ENCODE peak calls at places on chromosomes 2 and 18, in six cellular contexts. K is activated CD8-positive, alpha-beta memory T cell treated with anti-CD3 and anti-CD28 coated beads, Interleukin-2, amount 50 U/mL, for 4 hours; U is IMR-90; Y is progenitor cell of endocrine pancreas; P is AG08395; V is B cell. I is an unnamed sample.
A peak's percentile ranks its signal among the peaks of the same experiment; 100 is the strongest.

GRCh38 chr2:55113976-55114564 is 63.8 kb upstream of the RTN4 start:
- DNase-seq in K (no peak), U (no peak), Y (no peak), P (no peak), V (no peak), I (no peak)

GRCh38 chr2:152347076-152347475 is 12.1 kb downstream of the FMNL2 start:
- DNase-seq in K (no peak), U (peak; percentile 74), Y (no peak), P (peak; percentile 66), V (no peak), I (no peak)

GRCh38 chr2:120809576-120810440 is 74.1 kb downstream of the GLI2 start:
- DNase-seq in K (no peak), U (peak; percentile 38), Y (no peak), P (no peak), V (no peak), I (no peak)

GRCh38 chr18:36095936-36096519 is 28.7 kb upstream of the RPRD1A start:
- DNase-seq in K (no peak), U (peak; percentile 85), Y (no peak), P (peak; percentile 63), V (peak; percentile 56), I (no peak)

GRCh38 chr2:37156071-37156856 is 516 bp downstream of the EIF2AK2 start:
- DNase-seq in K (peak; percentile 15), U (peak; percentile 42), Y (no peak), P (peak; percentile 61), V (no peak), I (peak; percentile 63)

GRCh38 chr2:148876190-148876588 is 1.2 kb downstream of the KIF5C start:
- DNase-seq in K (peak; percentile 20), U (no peak), Y (no peak), P (no peak), V (peak; percentile 35), I (no peak)

GRCh38 chr18:36829362-36830140 is 624 bp downstream of the KIAA1328 start:
- DNase-seq in K (no peak), U (peak; percentile 19), Y (no peak), P (peak; percentile 15), V (no peak), I (no peak)

GRCh38 chr2:230910546-230911135 is 14.4 kb downstream of the GPR55 start:
- DNase-seq in K (peak; percentile 8), U (no peak), Y (no peak), P (no peak), V (no peak), I (no peak)

GRCh38 chr2:85680707-85681353 is 12.8 kb upstream of the SFTPB start:
- DNase-seq in K (no peak), U (no peak), Y (no peak), P (no peak), V (no peak), I (no peak)

GRCh38 chr2:6919912-6920905 is 3.0 kb downstream of the RNF144A start:
- DNase-seq in K (no peak), U (no peak), Y (no peak), P (no peak), V (no peak), I (no peak)

GRCh38 chr18:31512203-31512764 is 14.3 kb downstream of the DSG2 start:
- DNase-seq in K (no peak), U (peak; percentile 71), Y (no peak), P (no peak), V (no peak), I (peak; percentile 81)

GRCh38 chr18:22167091-22167470 is 2.3 kb upstream of the GATA6 start:
- DNase-seq in K (no peak), U (no peak), Y (no peak), P (no peak), V (no peak), I (peak; percentile 67)

GRCh38 chr2:227655454-227655853 is 11.2 kb upstream of the SCYGR5 start:
- DNase-seq in K (no peak), U (peak; percentile 91), Y (no peak), P (peak; percentile 94), V (no peak), I (no peak)

GRCh38 chr2:204718607-204719006 is 173.3 kb downstream of the PARD3B start:
- DNase-seq in K (no peak), U (no peak), Y (no peak), P (no peak), V (no peak), I (no peak)

GRCh38 chr2:189179607-189179979 is at the start of gene COL5A2:
- DNase-seq in K (no peak), U (peak; percentile 91), Y (no peak), P (peak; percentile 78), V (no peak), I (no peak)

GRCh38 chr2:187055463-187055862 is 206.5 kb upstream of the ZSWIM2 start:
- DNase-seq in K (no peak), U (no peak), Y (no peak), P (no peak), V (no peak), I (no peak)

GRCh38 chr2:64442801-64443429 is 11.0 kb upstream of the LGALSL start:
- DNase-seq in K (no peak), U (no peak), Y (no peak), P (no peak), V (no peak), I (no peak)

GRCh38 chr18:22166070-22166972 is 3.1 kb upstream of the GATA6 start:
- DNase-seq in K (no peak), U (no peak), Y (no peak), P (no peak), V (no peak), I (no peak)

GRCh38 chr2:6917071-6917760 is at the start of gene RNF144A:
- DNase-seq in K (peak; percentile 75), U (peak; percentile 12), Y (peak; percentile 75), P (peak; percentile 85), V (peak; percentile 83), I (peak; percentile 46)

GRCh38 chr2:24360050-24360962 is at the start of gene ITSN2:
- DNase-seq in K (peak; percentile 80), U (peak; percentile 49), Y (peak; percentile 60), P (peak; percentile 81), V (peak; percentile 93), I (peak; percentile 79)

GRCh38 chr18:54127759-54128378 is 96.6 kb downstream of the MBD2 start:
- DNase-seq in K (no peak), U (peak; percentile 54), Y (no peak), P (peak; percentile 67), V (peak; percentile 6), I (no peak)

GRCh38 chr2:176892818-176893217 is 319.8 kb upstream of the HNRNPA3 start:
- DNase-seq in K (no peak), U (no peak), Y (no peak), P (no peak), V (no peak), I (no peak)

GRCh38 chr18:46213295-46213694 is 109.1 kb downstream of the HAUS1 start:
- DNase-seq in K (no peak), U (no peak), Y (no peak), P (peak; percentile 11), V (peak; percentile 29), I (no peak)

GRCh38 chr2:110906613-110907365 is 174.4 kb downstream of the ACOXL start:
- DNase-seq in K (no peak), U (no peak), Y (no peak), P (no peak), V (no peak), I (no peak)

GRCh38 chr2:5021148-5021547 is 671.0 kb upstream of the SOX11 start:
- DNase-seq in K (no peak), U (no peak), Y (no peak), P (no peak), V (no peak), I (no peak)

GRCh38 chr2:160375802-160376469 is 117.7 kb downstream of the RBMS1 start:
- DNase-seq in K (no peak), U (peak; percentile 69), Y (no peak), P (no peak), V (peak; percentile 25), I (no peak)

GRCh38 chr2:64259301-64259700 is 115.1 kb upstream of the PELI1 start:
- DNase-seq in K (no peak), U (no peak), Y (no peak), P (no peak), V (no peak), I (no peak)

GRCh38 chr2:43025709-43026290 is 200.6 kb downstream of the ZFP36L2 start:
- DNase-seq in K (no peak), U (no peak), Y (no peak), P (no peak), V (no peak), I (no peak)

GRCh38 chr18:21912339-21913239 is 172.0 kb downstream of the MIB1 start:
- DNase-seq in K (no peak), U (no peak), Y (no peak), P (no peak), V (no peak), I (no peak)

GRCh38 chr2:67797801-67798535 is 264.8 kb downstream of the C1D start:
- DNase-seq in K (no peak), U (peak; percentile 66), Y (no peak), P (peak; percentile 41), V (no peak), I (no peak)

GRCh38 chr2:65351234-65351947 is 81.0 kb downstream of the SPRED2 start:
- DNase-seq in K (no peak), U (peak; percentile 54), Y (no peak), P (no peak), V (no peak), I (no peak)

GRCh38 chr2:48309900-48310299 is 220.1 kb upstream of the STON1 start:
- DNase-seq in K (no peak), U (no peak), Y (no peak), P (no peak), V (no peak), I (no peak)

GRCh38 chr2:23912054-23912453 is 14.9 kb downstream of the ATAD2B start:
- DNase-seq in K (no peak), U (peak; percentile 28), Y (no peak), P (no peak), V (no peak), I (no peak)

GRCh38 chr2:101699939-101700442 is 2.5 kb downstream of the MAP4K4 start:
- DNase-seq in K (no peak), U (peak; percentile 27), Y (no peak), P (no peak), V (no peak), I (no peak)

I was measured in Peyer's patch.